ENCODE peak calls at places on chromosomes 4 and X, in six cellular contexts. T, D, O, V, Z and G are unnamed samples.

GRCh38 chr4:38660838-38661237 is 3.2 kb upstream of the KLF3 start:
- DNase-seq in T (no peak), V (no peak), D (no peak), O (no peak), Z (no peak), G (no peak)

GRCh38 chr4:152856960-152857359 is 77.2 kb downstream of the ARFIP1 start:
- DNase-seq in O (no peak), Z (no peak), D (no peak), V (no peak), T (no peak), G (no peak)

GRCh38 chr4:19005211-19005610 is 983.7 kb upstream of the LCORL start:
- DNase-seq in O (peak), V (no peak), Z (no peak), T (no peak), D (no peak), G (no peak)

GRCh38 chr4:58507079-58507478 is 1396.9 kb upstream of the IGFBP7 start:
- DNase-seq in T (no peak), Z (no peak), D (no peak), O (no peak), V (no peak), G (no peak)

GRCh38 chr4:170339522-170339921 is 249.8 kb upstream of the AADAT start:
- DNase-seq in V (no peak), Z (no peak), T (no peak), D (no peak), O (no peak), G (no peak)

GRCh38 chr4:110087116-110087708 is 111.2 kb downstream of the ELOVL6 start:
- DNase-seq in O (no peak), V (no peak), D (no peak), T (no peak), Z (peak), G (no peak)

GRCh38 chr4:179130122-179130714 is 1688.0 kb upstream of the AGA start:
- DNase-seq in O (no peak), T (no peak), V (no peak), D (no peak), Z (no peak), G (no peak)

GRCh38 chrX:1222511-1223252 is 10.2 kb upstream of the CRLF2 start:
- DNase-seq in V (no peak), Z (no peak), O (no peak), D (peak), T (no peak), G (no peak)

GRCh38 chrX:145853181-145853580 is 35.6 kb downstream of the SLITRK2 start:
- DNase-seq in O (no peak), Z (no peak), T (no peak), D (no peak), V (no peak), G (no peak)

GRCh38 chrX:153492153-153492454 is 2.7 kb upstream of the BGN start:
- DNase-seq in Z (no peak), V (no peak), D (no peak), O (no peak), T (no peak), G (no peak)

GRCh38 chr4:143420227-143420626 is 83.6 kb downstream of the GAB1 start:
- DNase-seq in V (no peak), T (no peak), Z (peak), O (no peak), D (no peak), G (no peak)
- H3K27ac ChIP-seq in V (peak), T (no peak), Z (no peak), O (no peak), D (no peak), G (peak)

GRCh38 chrX:47483310-47484268 is 567 bp upstream of the ZNF41 start:
- DNase-seq in T (peak), D (peak), O (peak), V (peak), Z (peak), G (peak)
- H3K27ac ChIP-seq in T (peak), D (peak), O (peak), V (peak), Z (peak), G (peak)

DNA sequence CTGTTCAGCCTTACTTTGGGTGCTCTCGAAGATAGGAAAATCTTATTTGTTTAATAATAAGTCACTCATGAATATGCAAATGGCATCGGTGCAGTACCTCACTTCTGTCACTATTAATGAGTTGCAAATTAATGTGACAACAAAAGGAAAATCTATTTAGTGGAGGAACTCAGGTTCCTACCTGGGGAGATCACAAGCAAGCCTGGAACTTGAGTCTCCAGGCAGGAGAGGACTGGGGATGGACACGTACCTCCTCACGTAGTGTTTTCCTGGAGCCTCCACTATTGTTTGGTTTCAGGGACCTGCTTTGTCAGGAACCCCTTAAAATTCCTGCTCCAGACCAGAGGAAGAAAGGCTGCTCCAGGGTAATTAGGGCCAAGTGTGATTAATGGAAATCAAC is 82.1 kb downstream of the BCOR start:
- DNase-seq in T (no peak), D (no peak), O (no peak), V (no peak), Z (no peak), G (no peak)
- H3K27ac ChIP-seq in T (no peak), D (peak), O (no peak), V (peak), Z (no peak), G (no peak)

GRCh38 chrX:40644175-40644574 is 3.2 kb downstream of the CXorf38 start:
- DNase-seq in O (no peak), Z (peak), T (no peak), D (no peak), V (no peak), G (no peak)
- H3K27ac ChIP-seq in O (no peak), Z (peak), T (peak), D (peak), V (peak), G (no peak)

GRCh38 chr4:41432889-41433288 is 105.1 kb upstream of the LIMCH1 start:
- DNase-seq in T (no peak), D (no peak), V (no peak), O (no peak), Z (peak), G (no peak)

GRCh38 chr4:41435509-41435908 is 102.4 kb upstream of the LIMCH1 start:
- DNase-seq in O (no peak), V (no peak), T (no peak), Z (no peak), D (no peak), G (no peak)

GRCh38 chr4:41430796-41431195 is 107.2 kb upstream of the LIMCH1 start:
- DNase-seq in D (no peak), T (no peak), V (no peak), Z (no peak), O (no peak), G (no peak)

GRCh38 chr4:41432219-41432618 is 105.7 kb upstream of the LIMCH1 start:
- DNase-seq in V (no peak), O (no peak), T (no peak), Z (no peak), D (no peak), G (no peak)

GRCh38 chr4:41433361-41433760 is 104.6 kb upstream of the LIMCH1 start:
- DNase-seq in Z (no peak), V (no peak), T (no peak), D (no peak), O (no peak), G (no peak)
- H3K27ac ChIP-seq in Z (no peak), V (peak), T (no peak), D (no peak), O (no peak), G (no peak)

GRCh38 chr4:169159614-169160013 is 111.1 kb downstream of the SH3RF1 start:
- DNase-seq in V (no peak), O (no peak), D (no peak), T (no peak), Z (peak), G (no peak)
- H3K27ac ChIP-seq in V (no peak), O (no peak), D (no peak), T (no peak), Z (peak), G (peak)

DNA sequence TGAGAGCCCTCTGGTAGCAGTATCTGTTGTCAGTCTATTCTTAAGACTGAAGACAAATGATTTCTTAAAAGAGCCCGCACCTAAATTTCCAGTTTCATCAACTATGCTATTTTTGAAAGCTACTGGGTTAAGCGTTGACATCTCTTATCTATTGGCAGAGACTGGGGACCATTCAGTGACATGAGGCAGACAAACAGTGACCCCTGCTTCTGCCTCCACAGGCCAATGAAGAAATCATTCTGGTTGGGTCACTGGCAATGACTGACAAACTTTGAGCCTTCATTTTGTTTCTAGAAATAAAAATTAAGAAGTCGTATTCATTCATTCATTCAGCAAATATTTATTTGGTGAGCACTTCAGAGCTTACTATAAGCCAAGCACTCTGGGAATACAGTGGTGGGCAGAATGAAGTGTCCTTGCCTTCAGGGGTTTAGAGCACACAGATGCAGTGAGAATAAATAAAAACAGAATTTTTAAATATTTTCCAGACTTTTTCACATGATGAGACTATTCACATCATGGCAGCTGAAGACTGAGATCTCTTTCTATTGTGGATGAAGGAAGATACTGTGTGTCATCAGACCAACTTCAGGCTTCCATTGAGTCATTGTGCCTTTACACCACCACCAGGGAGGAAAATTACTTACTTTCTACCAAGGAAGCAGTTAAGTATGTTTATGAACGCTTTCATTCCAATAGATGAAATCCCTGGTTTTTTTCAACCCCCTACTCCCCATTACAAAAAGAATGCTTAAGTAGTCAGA is 36.0 kb downstream of the SORBS2 start:
- DNase-seq in D (no peak), T (no peak), O (peak), Z (no peak), V (no peak), G (no peak)
- H3K27ac ChIP-seq in D (peak), T (peak), O (peak), Z (peak), V (peak), G (no peak)